ENCODE peak calls at places on chromosomes 4 and X, in eight cellular contexts. One of them, this sample, is unnamed.

GRCh38 chr4:141605425-141605856 is 30.9 kb upstream of the IL15 start:
- DNase-seq in IMR-90: no peak
- DNase-seq in PC-9: no peak
- DNase-seq in spleen: peak
- DNase-seq in stomach: no peak
- DNase-seq in GM12865: no peak
- DNase-seq in AG04450: no peak
- DNase-seq in AG10803: no peak
- DNase-seq in this sample: no peak

GRCh38 chr4:19195696-19196095 is 1056.0 kb upstream of the SLIT2 start:
- DNase-seq in stomach: no peak
- DNase-seq in IMR-90: no peak
- DNase-seq in GM12865: no peak
- DNase-seq in spleen: peak
- DNase-seq in PC-9: no peak
- DNase-seq in AG10803: no peak
- DNase-seq in AG04450: no peak
- DNase-seq in this sample: no peak

GRCh38 chr4:122930877-122931276 is 8.5 kb upstream of the NUDT6 start:
- DNase-seq in stomach: no peak
- DNase-seq in spleen: no peak
- DNase-seq in PC-9: no peak
- DNase-seq in GM12865: no peak
- DNase-seq in AG04450: no peak
- DNase-seq in AG10803: peak
- DNase-seq in IMR-90: peak
- DNase-seq in this sample: peak

GRCh38 chrX:119895843-119896326 is at the start of gene AKAP14:
- DNase-seq in AG10803: no peak
- DNase-seq in GM12865: no peak
- DNase-seq in IMR-90: peak
- DNase-seq in PC-9: no peak
- DNase-seq in stomach: no peak
- DNase-seq in AG04450: no peak
- DNase-seq in spleen: no peak
- DNase-seq in this sample: peak

GRCh38 chrX:120603707-120604358 is at the start of gene MCTS1:
- DNase-seq in GM12865: peak
- DNase-seq in spleen: peak
- DNase-seq in AG10803: peak
- DNase-seq in AG04450: peak
- DNase-seq in stomach: peak
- DNase-seq in PC-9: peak
- DNase-seq in IMR-90: peak
- DNase-seq in this sample: peak

GRCh38 chr4:139655116-139655515 is 10.5 kb upstream of the MGST2 start:
- DNase-seq in stomach: no peak
- DNase-seq in AG04450: no peak
- DNase-seq in IMR-90: peak
- DNase-seq in AG10803: peak
- DNase-seq in GM12865: peak
- DNase-seq in PC-9: no peak
- DNase-seq in spleen: no peak
- DNase-seq in this sample: peak

GRCh38 chr4:175308236-175308635 is 390.1 kb downstream of the ADAM29 start:
- DNase-seq in IMR-90: peak
- DNase-seq in AG04450: peak
- DNase-seq in GM12865: no peak
- DNase-seq in AG10803: peak
- DNase-seq in PC-9: no peak
- DNase-seq in stomach: no peak
- DNase-seq in spleen: no peak
- DNase-seq in this sample: peak

GRCh38 chr4:41369680-41370079 is 113.0 kb downstream of the UCHL1 start:
- DNase-seq in GM12865: peak
- DNase-seq in spleen: no peak
- DNase-seq in AG10803: no peak
- DNase-seq in IMR-90: no peak
- DNase-seq in AG04450: no peak
- DNase-seq in PC-9: no peak
- DNase-seq in stomach: peak
- DNase-seq in this sample: peak

GRCh38 chr4:54226399-54227260 is 2.5 kb upstream of the PDGFRA start:
- DNase-seq in GM12865: no peak
- DNase-seq in AG04450: peak
- DNase-seq in IMR-90: peak
- DNase-seq in spleen: peak
- DNase-seq in stomach: no peak
- DNase-seq in AG10803: peak
- DNase-seq in PC-9: no peak
- DNase-seq in this sample: peak

GRCh38 chr4:5887011-5887360 is 5.9 kb downstream of the CRMP1 start:
- DNase-seq in GM12865: no peak
- DNase-seq in AG04450: no peak
- DNase-seq in stomach: no peak
- DNase-seq in AG10803: no peak
- DNase-seq in IMR-90: no peak
- DNase-seq in PC-9: no peak
- DNase-seq in spleen: no peak
- DNase-seq in this sample: no peak

GRCh38 chr4:83651846-83652245 is 115.9 kb downstream of the GPAT3 start:
- DNase-seq in GM12865: no peak
- DNase-seq in spleen: no peak
- DNase-seq in IMR-90: no peak
- DNase-seq in AG04450: no peak
- DNase-seq in stomach: no peak
- DNase-seq in PC-9: no peak
- DNase-seq in AG10803: no peak
- DNase-seq in this sample: no peak

GRCh38 chrX:71217298-71217697 is 5.7 kb upstream of the GJB1 start:
- DNase-seq in PC-9: no peak
- DNase-seq in GM12865: no peak
- DNase-seq in AG04450: no peak
- DNase-seq in spleen: no peak
- DNase-seq in IMR-90: no peak
- DNase-seq in AG10803: no peak
- DNase-seq in stomach: no peak
- DNase-seq in this sample: no peak

GRCh38 chrX:46330513-46330912 is 214.7 kb downstream of the ZNF674 start:
- DNase-seq in stomach: no peak
- DNase-seq in GM12865: no peak
- DNase-seq in PC-9: no peak
- DNase-seq in AG10803: no peak
- DNase-seq in AG04450: no peak
- DNase-seq in IMR-90: no peak
- DNase-seq in spleen: no peak
- DNase-seq in this sample: no peak

GRCh38 chrX:88886908-88887307 is 139.9 kb downstream of the CPXCR1 start:
- DNase-seq in IMR-90: no peak
- DNase-seq in stomach: peak
- DNase-seq in GM12865: no peak
- DNase-seq in PC-9: no peak
- DNase-seq in AG04450: no peak
- DNase-seq in spleen: no peak
- DNase-seq in AG10803: no peak
- DNase-seq in this sample: no peak

GRCh38 chrX:10119399-10119990 is 37.3 kb upstream of the CLCN4 start:
- DNase-seq in PC-9: peak
- DNase-seq in AG04450: peak
- DNase-seq in GM12865: peak
- DNase-seq in IMR-90: peak
- DNase-seq in AG10803: peak
- DNase-seq in spleen: peak
- DNase-seq in stomach: peak
- DNase-seq in this sample: peak

GRCh38 chrX:71543316-71543715 is 10.4 kb downstream of the OGT start:
- DNase-seq in stomach: no peak
- DNase-seq in PC-9: peak
- DNase-seq in GM12865: no peak
- DNase-seq in AG10803: peak
- DNase-seq in spleen: no peak
- DNase-seq in AG04450: no peak
- DNase-seq in IMR-90: peak
- DNase-seq in this sample: peak

GRCh38 chrX:23752740-23753435 is 9.8 kb upstream of the ACOT9 start:
- DNase-seq in AG10803: peak
- DNase-seq in PC-9: no peak
- DNase-seq in stomach: no peak
- DNase-seq in GM12865: no peak
- DNase-seq in IMR-90: peak
- DNase-seq in AG04450: no peak
- DNase-seq in spleen: no peak
- DNase-seq in this sample: peak

DNA sequence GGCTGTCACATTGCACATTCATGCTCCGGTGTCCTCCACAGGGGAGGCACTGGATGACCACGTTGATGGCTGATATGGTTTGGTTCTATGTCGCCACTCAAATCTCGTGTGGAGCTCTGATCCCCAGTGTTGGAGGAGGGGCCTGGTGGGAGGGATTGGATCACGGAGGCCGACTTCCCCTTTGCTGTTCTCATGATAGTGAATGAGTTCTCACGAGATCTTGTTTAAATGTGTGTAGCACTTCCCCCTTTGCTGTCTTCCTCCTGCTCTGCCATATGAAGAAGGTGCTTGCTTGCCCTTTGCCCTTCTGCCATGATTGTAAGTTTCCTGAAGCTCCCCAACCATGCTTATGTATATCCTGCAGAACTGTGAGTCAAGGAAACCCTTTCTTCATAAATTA is 22.3 kb upstream of the NAT8L start:
- DNase-seq in stomach: no peak
- DNase-seq in IMR-90: no peak
- DNase-seq in GM12865: no peak
- DNase-seq in AG04450: no peak
- DNase-seq in PC-9: no peak
- DNase-seq in spleen: no peak
- DNase-seq in AG10803: no peak
- DNase-seq in this sample: no peak
- H3K4me3 ChIP-seq in stomach: no peak
- H3K4me3 ChIP-seq in IMR-90: no peak
- H3K4me3 ChIP-seq in GM12865: no peak
- H3K4me3 ChIP-seq in AG04450: no peak
- H3K4me3 ChIP-seq in PC-9: no peak
- H3K4me3 ChIP-seq in spleen: no peak
- H3K4me3 ChIP-seq in AG10803: no peak
- H3K4me3 ChIP-seq in this sample: no peak

GRCh38 chrX:74924449-74925209 is 623 bp downstream of the NEXMIF start:
- DNase-seq in PC-9: no peak
- DNase-seq in stomach: peak
- DNase-seq in IMR-90: no peak
- DNase-seq in AG10803: peak
- DNase-seq in spleen: peak
- DNase-seq in GM12865: peak
- DNase-seq in AG04450: no peak
- DNase-seq in this sample: peak

GRCh38 chrX:74922922-74923321 is 2.3 kb downstream of the NEXMIF start:
- DNase-seq in GM12865: peak
- DNase-seq in stomach: no peak
- DNase-seq in IMR-90: no peak
- DNase-seq in AG10803: no peak
- DNase-seq in AG04450: no peak
- DNase-seq in PC-9: no peak
- DNase-seq in spleen: no peak
- DNase-seq in this sample: no peak

GRCh38 chrX:74931214-74931613 is 6.0 kb upstream of the NEXMIF start:
- DNase-seq in GM12865: peak
- DNase-seq in AG10803: no peak
- DNase-seq in spleen: no peak
- DNase-seq in AG04450: no peak
- DNase-seq in PC-9: no peak
- DNase-seq in IMR-90: no peak
- DNase-seq in stomach: no peak
- DNase-seq in this sample: no peak

GRCh38 chrX:74923942-74924448 is 1.3 kb downstream of the NEXMIF start:
- DNase-seq in stomach: no peak
- DNase-seq in spleen: peak
- DNase-seq in IMR-90: no peak
- DNase-seq in AG10803: peak
- DNase-seq in AG04450: no peak
- DNase-seq in GM12865: peak
- DNase-seq in PC-9: no peak
- DNase-seq in this sample: peak

GRCh38 chrX:74925210-74926088 is at the start of gene NEXMIF:
- DNase-seq in AG04450: no peak
- DNase-seq in GM12865: peak
- DNase-seq in AG10803: peak
- DNase-seq in PC-9: peak
- DNase-seq in spleen: peak
- DNase-seq in IMR-90: no peak
- DNase-seq in stomach: peak
- DNase-seq in this sample: peak
- TF ChIP-seq CTCF in AG04450: no peak
- TF ChIP-seq CTCF in GM12865: peak
- TF ChIP-seq CTCF in AG10803: no peak
- TF ChIP-seq CTCF in PC-9: no peak
- TF ChIP-seq CTCF in spleen: no peak
- TF ChIP-seq CTCF in IMR-90: no peak
- TF ChIP-seq CTCF in stomach: peak
- TF ChIP-seq CTCF in this sample: no peak

DNA sequence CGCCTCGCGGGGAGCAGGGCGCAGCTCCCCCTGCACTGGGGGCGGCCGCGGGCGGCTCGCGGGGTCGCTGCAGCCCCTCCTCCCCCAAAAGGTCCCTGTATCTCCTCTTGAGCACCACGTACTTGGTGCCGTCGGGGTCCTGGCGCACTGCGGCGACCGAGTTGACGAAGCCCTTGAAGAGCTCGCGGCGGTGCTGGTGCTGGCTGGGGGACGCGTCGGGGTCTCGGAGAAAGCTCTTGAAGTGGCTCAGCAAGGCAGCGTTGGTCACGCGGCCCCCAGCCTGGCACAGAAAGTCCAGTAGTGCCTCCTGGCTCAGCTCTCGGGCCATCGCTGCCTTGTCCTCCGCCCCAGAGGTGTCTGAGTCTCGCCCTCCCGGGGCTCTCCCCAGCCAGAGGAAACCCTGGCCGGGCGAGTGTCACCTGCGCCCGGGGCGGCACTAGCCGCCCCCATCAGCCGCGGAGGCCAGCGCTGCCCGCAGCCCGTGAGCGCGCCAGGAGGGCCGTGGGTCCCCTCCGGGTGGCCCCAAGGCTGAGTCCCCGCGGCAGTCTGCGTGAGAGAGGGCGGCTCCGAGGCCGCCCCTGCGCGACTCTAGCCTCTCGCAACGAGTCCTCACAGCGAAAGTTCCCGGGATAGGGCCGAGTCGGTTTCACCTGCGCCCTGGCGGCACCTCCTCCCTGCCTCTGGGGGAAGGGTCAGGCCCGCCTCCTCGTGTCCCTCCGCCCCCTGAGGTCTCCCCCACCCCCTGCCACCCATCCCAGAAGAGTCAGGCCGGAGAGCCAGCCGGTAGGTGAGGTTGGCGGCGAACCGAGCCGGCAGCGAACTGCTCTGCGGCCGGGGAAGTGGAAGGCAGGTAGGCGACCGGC is at the start of gene SOWAHB:
- DNase-seq in GM12865: peak
- DNase-seq in IMR-90: no peak
- DNase-seq in PC-9: peak
- DNase-seq in stomach: peak
- DNase-seq in AG04450: no peak
- DNase-seq in spleen: no peak
- DNase-seq in AG10803: no peak
- DNase-seq in this sample: no peak
- H3K4me3 ChIP-seq in GM12865: peak
- H3K4me3 ChIP-seq in IMR-90: peak
- H3K4me3 ChIP-seq in PC-9: peak
- H3K4me3 ChIP-seq in stomach: peak
- H3K4me3 ChIP-seq in AG04450: peak
- H3K4me3 ChIP-seq in spleen: peak
- H3K4me3 ChIP-seq in AG10803: peak
- H3K4me3 ChIP-seq in this sample: peak

GRCh38 chr4:106502106-106502699 is 133.6 kb upstream of the GIMD1 start:
- DNase-seq in stomach: peak
- DNase-seq in AG04450: peak
- DNase-seq in GM12865: peak
- DNase-seq in PC-9: peak
- DNase-seq in IMR-90: peak
- DNase-seq in spleen: no peak
- DNase-seq in AG10803: peak
- DNase-seq in this sample: peak
- TF ChIP-seq CTCF in stomach: peak
- TF ChIP-seq CTCF in AG04450: peak
- TF ChIP-seq CTCF in GM12865: peak
- TF ChIP-seq CTCF in PC-9: peak
- TF ChIP-seq CTCF in IMR-90: peak
- TF ChIP-seq CTCF in spleen: peak
- TF ChIP-seq CTCF in AG10803: peak
- TF ChIP-seq CTCF in this sample: peak

This sample was measured in fibroblast of pulmonary artery.